ENCODE peak calls at places on chromosome 13, in nine cellular contexts. One of them, this sample, is unnamed.
A peak's percentile ranks its signal among the peaks of the same experiment; 100 is the strongest.

GRCh38 chr13:112711528-112712265 is 21.9 kb downstream of the ATP11A start:
- DNase-seq in pancreas: no peak
- DNase-seq in thoracic aorta: peak; percentile 74
- DNase-seq in Panc1: no peak
- DNase-seq in sigmoid colon: peak; percentile 95
- DNase-seq in epithelial cell of esophagus: peak; percentile 97
- DNase-seq in left lung: peak; percentile 80
- DNase-seq in cardiac fibroblast: peak; percentile 99
- DNase-seq in GM23338: peak; percentile 97
- DNase-seq in this sample: peak; percentile 94

GRCh38 chr13:110347535-110348308 is 40.6 kb downstream of the COL4A2 start:
- DNase-seq in pancreas: no peak
- DNase-seq in thoracic aorta: peak; percentile 72
- DNase-seq in Panc1: no peak
- DNase-seq in sigmoid colon: no peak
- DNase-seq in epithelial cell of esophagus: peak; percentile 100
- DNase-seq in left lung: no peak
- DNase-seq in cardiac fibroblast: peak; percentile 96
- DNase-seq in GM23338: no peak
- DNase-seq in this sample: peak; percentile 92

GRCh38 chr13:43780666-43781065 is 6.1 kb downstream of the ENOX1 start:
- DNase-seq in pancreas: no peak
- DNase-seq in thoracic aorta: no peak
- DNase-seq in Panc1: no peak
- DNase-seq in sigmoid colon: no peak
- DNase-seq in epithelial cell of esophagus: no peak
- DNase-seq in left lung: no peak
- DNase-seq in cardiac fibroblast: no peak
- DNase-seq in GM23338: peak; percentile 81
- DNase-seq in this sample: no peak

GRCh38 chr13:76014618-76015315 is 378.6 kb downstream of the LMO7 start:
- DNase-seq in pancreas: no peak
- DNase-seq in thoracic aorta: no peak
- DNase-seq in Panc1: no peak
- DNase-seq in sigmoid colon: no peak
- DNase-seq in epithelial cell of esophagus: peak; percentile 59
- DNase-seq in left lung: no peak
- DNase-seq in cardiac fibroblast: peak; percentile 25
- DNase-seq in GM23338: no peak
- DNase-seq in this sample: no peak

GRCh38 chr13:45417790-45418534 is at the start of gene SLC25A30:
- DNase-seq in pancreas: peak; percentile 93
- DNase-seq in thoracic aorta: peak; percentile 85
- DNase-seq in Panc1: no peak
- DNase-seq in sigmoid colon: peak; percentile 98
- DNase-seq in epithelial cell of esophagus: peak; percentile 92
- DNase-seq in left lung: peak; percentile 98
- DNase-seq in cardiac fibroblast: peak; percentile 92
- DNase-seq in GM23338: peak; percentile 96
- DNase-seq in this sample: peak; percentile 83

GRCh38 chr13:27556109-27556508 is 64.2 kb downstream of the LNX2 start:
- DNase-seq in pancreas: no peak
- DNase-seq in thoracic aorta: no peak
- DNase-seq in Panc1: no peak
- DNase-seq in sigmoid colon: peak; percentile 66
- DNase-seq in epithelial cell of esophagus: no peak
- DNase-seq in left lung: no peak
- DNase-seq in cardiac fibroblast: peak; percentile 78
- DNase-seq in GM23338: no peak
- DNase-seq in this sample: peak; percentile 83

GRCh38 chr13:112567161-112567862 is 20.6 kb downstream of the TUBGCP3 start:
- DNase-seq in pancreas: no peak
- DNase-seq in thoracic aorta: no peak
- DNase-seq in Panc1: no peak
- DNase-seq in sigmoid colon: no peak
- DNase-seq in epithelial cell of esophagus: no peak
- DNase-seq in left lung: no peak
- DNase-seq in cardiac fibroblast: no peak
- DNase-seq in GM23338: no peak
- DNase-seq in this sample: no peak

GRCh38 chr13:21616880-21617279 is 12.9 kb upstream of the MICU2 start:
- DNase-seq in pancreas: no peak
- DNase-seq in thoracic aorta: no peak
- DNase-seq in Panc1: no peak
- DNase-seq in sigmoid colon: no peak
- DNase-seq in epithelial cell of esophagus: no peak
- DNase-seq in left lung: no peak
- DNase-seq in cardiac fibroblast: no peak
- DNase-seq in GM23338: no peak
- DNase-seq in this sample: no peak

GRCh38 chr13:51614350-51614786 is 30.1 kb downstream of the WDFY2 start:
- DNase-seq in pancreas: no peak
- DNase-seq in thoracic aorta: no peak
- DNase-seq in Panc1: no peak
- DNase-seq in sigmoid colon: no peak
- DNase-seq in epithelial cell of esophagus: no peak
- DNase-seq in left lung: no peak
- DNase-seq in cardiac fibroblast: no peak
- DNase-seq in GM23338: no peak
- DNase-seq in this sample: no peak

GRCh38 chr13:20231839-20232555 is at the start of gene GJB6:
- DNase-seq in pancreas: no peak
- DNase-seq in thoracic aorta: no peak
- DNase-seq in Panc1: no peak
- DNase-seq in sigmoid colon: no peak
- DNase-seq in epithelial cell of esophagus: peak; percentile 52
- DNase-seq in left lung: peak; percentile 82
- DNase-seq in cardiac fibroblast: no peak
- DNase-seq in GM23338: peak; percentile 81
- DNase-seq in this sample: no peak

GRCh38 chr13:110319774-110320509 is 12.9 kb downstream of the COL4A2 start:
- DNase-seq in pancreas: peak; percentile 80
- DNase-seq in thoracic aorta: no peak
- DNase-seq in Panc1: no peak
- DNase-seq in sigmoid colon: no peak
- DNase-seq in epithelial cell of esophagus: peak; percentile 83
- DNase-seq in left lung: no peak
- DNase-seq in cardiac fibroblast: peak; percentile 72
- DNase-seq in GM23338: no peak
- DNase-seq in this sample: peak; percentile 83

DNA sequence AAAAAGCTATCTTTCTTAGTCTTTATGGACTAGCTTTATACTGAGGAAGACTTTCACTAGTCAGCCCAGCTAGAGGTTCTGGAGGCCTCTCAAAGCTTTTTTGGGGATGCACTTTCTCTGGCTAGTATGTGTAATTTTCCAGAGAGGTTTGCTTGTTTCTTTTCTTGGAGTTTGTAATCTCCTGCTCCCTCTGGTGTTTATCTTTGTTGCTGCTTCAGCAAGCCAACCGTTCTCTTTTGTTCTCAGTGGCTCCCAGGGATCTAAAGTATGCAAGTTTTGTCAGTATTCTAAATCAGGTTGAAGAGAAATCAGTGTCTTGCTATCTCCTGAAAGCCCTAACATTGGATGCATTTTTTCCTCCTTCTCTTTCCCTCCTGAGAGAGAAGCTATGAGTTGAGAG is 121.1 kb upstream of the MYO16 start:
- DNase-seq in pancreas: no peak
- DNase-seq in thoracic aorta: no peak
- DNase-seq in Panc1: no peak
- DNase-seq in sigmoid colon: no peak
- DNase-seq in epithelial cell of esophagus: peak; percentile 59
- DNase-seq in left lung: no peak
- DNase-seq in cardiac fibroblast: peak; percentile 48
- DNase-seq in GM23338: peak; percentile 79
- DNase-seq in this sample: peak; percentile 29
- TF ChIP-seq CTCF in pancreas: no peak
- TF ChIP-seq CTCF in thoracic aorta: no peak
- TF ChIP-seq CTCF in Panc1: peak; percentile 24
- TF ChIP-seq CTCF in sigmoid colon: no peak
- TF ChIP-seq CTCF in epithelial cell of esophagus: peak; percentile 72
- TF ChIP-seq CTCF in left lung: peak; percentile 47
- TF ChIP-seq CTCF in cardiac fibroblast: peak; percentile 66
- TF ChIP-seq CTCF in GM23338: peak; percentile 75
- TF ChIP-seq CTCF in this sample: peak; percentile 70

DNA sequence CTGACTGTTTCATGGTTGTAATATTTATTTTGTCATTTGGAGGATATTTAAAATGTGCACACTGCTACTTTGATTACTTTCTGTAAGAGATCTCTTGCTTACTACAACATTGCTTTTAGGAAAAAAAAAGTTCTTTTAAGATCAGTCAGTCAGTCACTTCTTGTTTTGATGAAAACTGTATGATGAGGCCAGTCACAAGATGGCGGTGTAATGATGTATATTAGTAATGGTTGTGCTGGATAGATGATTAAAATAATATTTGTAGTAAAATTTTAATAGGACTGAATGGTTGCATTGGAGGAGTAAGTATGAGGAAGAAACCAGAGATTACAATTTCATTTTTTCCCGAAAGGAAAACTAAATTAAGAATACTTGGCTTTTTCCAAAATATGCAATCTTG is 2411.1 kb downstream of the PCDH9 start:
- DNase-seq in pancreas: no peak
- DNase-seq in thoracic aorta: no peak
- DNase-seq in Panc1: no peak
- DNase-seq in sigmoid colon: no peak
- DNase-seq in epithelial cell of esophagus: peak; percentile 28
- DNase-seq in left lung: no peak
- DNase-seq in cardiac fibroblast: peak; percentile 15
- DNase-seq in GM23338: no peak
- DNase-seq in this sample: peak; percentile 1
- TF ChIP-seq CTCF in pancreas: no peak
- TF ChIP-seq CTCF in thoracic aorta: no peak
- TF ChIP-seq CTCF in Panc1: peak; percentile 12
- TF ChIP-seq CTCF in sigmoid colon: no peak
- TF ChIP-seq CTCF in epithelial cell of esophagus: no peak
- TF ChIP-seq CTCF in left lung: no peak
- TF ChIP-seq CTCF in cardiac fibroblast: no peak
- TF ChIP-seq CTCF in GM23338: peak; percentile 17
- TF ChIP-seq CTCF in this sample: no peak

DNA sequence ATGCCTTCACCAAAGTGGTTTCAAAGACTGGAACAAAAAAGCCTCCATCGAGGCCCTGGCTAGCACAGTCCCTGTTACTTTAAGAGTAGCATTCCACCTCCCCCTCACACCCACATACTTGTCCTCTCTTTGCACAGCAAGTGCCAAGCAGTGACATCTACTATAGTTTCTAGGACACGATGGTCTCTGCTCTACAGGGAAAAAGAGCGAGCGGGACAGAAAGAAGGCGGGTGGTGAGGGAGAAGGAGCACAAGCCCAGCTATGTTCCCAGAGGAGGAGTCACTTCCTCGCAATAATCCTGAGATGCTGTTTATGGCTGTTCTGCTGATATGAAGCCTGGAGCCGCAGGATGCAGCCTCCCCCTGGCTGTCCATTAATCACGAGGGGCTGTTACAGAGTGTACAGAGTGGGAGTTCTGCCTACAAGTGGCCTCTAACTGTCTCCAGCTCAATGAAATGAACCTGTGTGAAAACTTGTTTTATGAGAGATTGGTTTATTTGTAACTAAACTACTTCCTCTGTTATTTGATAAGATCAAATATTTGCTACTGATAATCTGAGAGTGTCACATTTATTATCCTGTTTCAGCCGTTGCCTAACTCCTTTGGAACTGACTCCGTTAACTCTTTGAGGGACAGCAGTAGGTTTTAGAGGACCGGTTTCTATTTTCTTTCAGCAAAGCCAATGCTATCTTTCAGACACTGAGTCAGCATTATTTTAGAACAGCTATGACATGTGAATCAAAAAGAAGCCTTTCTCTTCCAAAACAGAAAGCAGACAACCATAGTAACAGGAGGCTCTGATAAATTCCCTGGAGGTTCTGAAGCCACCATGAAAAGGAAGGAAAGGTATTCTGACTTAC is 208.0 kb downstream of the SPRY2 start:
- DNase-seq in pancreas: peak; percentile 45
- DNase-seq in thoracic aorta: peak; percentile 38
- DNase-seq in Panc1: no peak
- DNase-seq in sigmoid colon: peak; percentile 70
- DNase-seq in epithelial cell of esophagus: no peak
- DNase-seq in left lung: no peak
- DNase-seq in cardiac fibroblast: peak; percentile 84
- DNase-seq in GM23338: peak; percentile 28
- DNase-seq in this sample: peak; percentile 51
- TF ChIP-seq CTCF in pancreas: no peak
- TF ChIP-seq CTCF in thoracic aorta: no peak
- TF ChIP-seq CTCF in Panc1: no peak
- TF ChIP-seq CTCF in sigmoid colon: no peak
- TF ChIP-seq CTCF in epithelial cell of esophagus: no peak
- TF ChIP-seq CTCF in left lung: no peak
- TF ChIP-seq CTCF in cardiac fibroblast: no peak
- TF ChIP-seq CTCF in GM23338: no peak
- TF ChIP-seq CTCF in this sample: no peak

GRCh38 chr13:26499209-26499601 is 58.3 kb upstream of the WASF3 start:
- DNase-seq in pancreas: no peak
- DNase-seq in thoracic aorta: no peak
- DNase-seq in Panc1: no peak
- DNase-seq in sigmoid colon: peak; percentile 45
- DNase-seq in epithelial cell of esophagus: no peak
- DNase-seq in left lung: no peak
- DNase-seq in cardiac fibroblast: no peak
- DNase-seq in GM23338: no peak
- DNase-seq in this sample: no peak

GRCh38 chr13:26503826-26504594 is 53.5 kb upstream of the WASF3 start:
- DNase-seq in pancreas: no peak
- DNase-seq in thoracic aorta: no peak
- DNase-seq in Panc1: no peak
- DNase-seq in sigmoid colon: peak; percentile 13
- DNase-seq in epithelial cell of esophagus: no peak
- DNase-seq in left lung: no peak
- DNase-seq in cardiac fibroblast: no peak
- DNase-seq in GM23338: no peak
- DNase-seq in this sample: no peak

GRCh38 chr13:26498524-26499208 is 58.8 kb upstream of the WASF3 start:
- DNase-seq in pancreas: no peak
- DNase-seq in thoracic aorta: no peak
- DNase-seq in Panc1: no peak
- DNase-seq in sigmoid colon: peak; percentile 47
- DNase-seq in epithelial cell of esophagus: peak; percentile 28
- DNase-seq in left lung: no peak
- DNase-seq in cardiac fibroblast: peak; percentile 12
- DNase-seq in GM23338: no peak
- DNase-seq in this sample: no peak

GRCh38 chr13:26500618-26501320 is 56.7 kb upstream of the WASF3 start:
- DNase-seq in pancreas: no peak
- DNase-seq in thoracic aorta: no peak
- DNase-seq in Panc1: no peak
- DNase-seq in sigmoid colon: peak; percentile 58
- DNase-seq in epithelial cell of esophagus: no peak
- DNase-seq in left lung: no peak
- DNase-seq in cardiac fibroblast: no peak
- DNase-seq in GM23338: no peak
- DNase-seq in this sample: no peak

DNA sequence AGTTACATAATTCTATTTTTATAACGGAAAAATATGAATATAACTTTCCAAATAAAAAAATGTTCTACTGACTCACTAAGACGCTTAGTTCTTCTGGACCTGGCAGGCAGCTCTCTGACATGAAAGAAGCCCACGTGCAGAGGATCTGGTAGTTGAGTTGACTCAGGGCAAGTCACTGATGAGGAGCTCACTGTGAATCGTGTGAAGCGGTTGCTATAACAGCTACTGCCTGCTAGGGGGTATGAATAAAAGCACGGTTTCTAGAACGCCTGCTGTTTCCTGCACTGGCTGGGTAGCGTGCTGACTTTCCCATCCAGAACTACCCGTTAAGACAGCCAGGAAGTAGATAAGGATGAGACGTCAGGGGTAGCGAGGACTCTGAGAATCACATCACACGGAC is 54.7 kb upstream of the WASF3 start:
- DNase-seq in pancreas: no peak
- DNase-seq in thoracic aorta: no peak
- DNase-seq in Panc1: no peak
- DNase-seq in sigmoid colon: peak; percentile 80
- DNase-seq in epithelial cell of esophagus: peak; percentile 50
- DNase-seq in left lung: no peak
- DNase-seq in cardiac fibroblast: peak; percentile 67
- DNase-seq in GM23338: peak; percentile 66
- DNase-seq in this sample: no peak
- TF ChIP-seq CTCF in pancreas: no peak
- TF ChIP-seq CTCF in thoracic aorta: no peak
- TF ChIP-seq CTCF in Panc1: no peak
- TF ChIP-seq CTCF in sigmoid colon: no peak
- TF ChIP-seq CTCF in epithelial cell of esophagus: no peak
- TF ChIP-seq CTCF in left lung: no peak
- TF ChIP-seq CTCF in cardiac fibroblast: peak; percentile 37
- TF ChIP-seq CTCF in GM23338: no peak
- TF ChIP-seq CTCF in this sample: no peak

This sample was measured in MCF 10A.